ENCODE peak calls at places on chromosomes 6 and 20, in six cellular contexts. D is transverse colon, B is tibial artery, J is tibial nerve, H is IMR-90, C is lung. P is an unnamed sample. For H3K4me1, the result is how much of the 10 kb centered on the place peaks cover.

GRCh38 chr20:33014336-33015113 is 7.0 kb downstream of the BPIFB2 start:
- DNase-seq in D (no peak), B (no peak), J (no peak), H (no peak), C (no peak), P (no peak)

GRCh38 chr6:149974825-149975224 is 11.1 kb downstream of the ULBP1 start:
- DNase-seq in D (no peak), B (no peak), J (no peak), H (no peak), C (no peak), P (no peak)

GRCh38 chr6:110626442-110626841 is 150.0 kb upstream of the SLC22A16 start:
- DNase-seq in D (no peak), B (no peak), J (no peak), H (no peak), C (no peak), P (no peak)

GRCh38 chr6:117933471-117933870 is 26.4 kb downstream of the SLC35F1 start:
- DNase-seq in D (no peak), B (no peak), J (no peak), H (no peak), C (no peak), P (no peak)

GRCh38 chr6:110828396-110828795 is 13.1 kb upstream of the CDK19 start:
- DNase-seq in D (no peak), B (no peak), J (no peak), H (peak), C (no peak), P (no peak)

GRCh38 chr20:38748863-38749153 is 548 bp downstream of the ACTR5 start:
- DNase-seq in D (peak), B (no peak), J (no peak), H (no peak), C (peak), P (peak)

GRCh38 chr6:77987035-77987384 is 334.2 kb downstream of the MEI4 start:
- DNase-seq in D (no peak), B (no peak), J (no peak), H (no peak), C (no peak), P (no peak)

GRCh38 chr6:164859791-164860190 is 449.6 kb downstream of the C6orf118 start:
- DNase-seq in D (no peak), B (no peak), J (no peak), H (no peak), C (no peak), P (no peak)

GRCh38 chr6:52966101-52966500 is 29.0 kb downstream of the GSTA4 start:
- DNase-seq in D (no peak), B (no peak), J (no peak), H (no peak), C (no peak), P (no peak)

GRCh38 chr6:4319992-4320683 is 184.8 kb upstream of the ECI2 start:
- DNase-seq in D (no peak), B (no peak), J (no peak), H (peak), C (no peak), P (no peak)

GRCh38 chr20:57092112-57092899 is 174.1 kb downstream of the BMP7 start:
- DNase-seq in D (peak), B (no peak), J (peak), H (peak), C (peak), P (peak)

GRCh38 chr6:94045473-94045872 is 626.1 kb upstream of the EPHA7 start:
- DNase-seq in D (no peak), B (no peak), J (no peak), H (no peak), C (no peak), P (no peak)

GRCh38 chr20:15818651-15819071 is 754.6 kb downstream of the KIF16B start:
- DNase-seq in D (no peak), B (no peak), J (no peak), H (no peak), C (no peak), P (no peak)

GRCh38 chr6:154878866-154879491 is 116.1 kb upstream of the TIAM2 start:
- DNase-seq in D (no peak), B (no peak), J (no peak), H (peak), C (no peak), P (no peak)

GRCh38 chr6:106360989-106361430 is 493 bp downstream of the CRYBG1 start:
- DNase-seq in D (peak), B (no peak), J (no peak), H (no peak), C (peak), P (no peak)

GRCh38 chr6:162854228-162854627 is 126.5 kb downstream of the PACRG start:
- DNase-seq in D (no peak), B (no peak), J (no peak), H (no peak), C (no peak), P (no peak)

GRCh38 chr6:133435065-133435728 is 194.0 kb downstream of the EYA4 start:
- DNase-seq in D (no peak), B (no peak), J (no peak), H (no peak), C (no peak), P (no peak)

GRCh38 chr6:129181001-129181400 is 298.1 kb downstream of the LAMA2 start:
- DNase-seq in D (no peak), B (no peak), J (no peak), H (no peak), C (no peak), P (no peak)

GRCh38 chr6:75282706-75283105 is 1.9 kb downstream of the TMEM30A start:
- DNase-seq in D (no peak), B (no peak), J (no peak), H (no peak), C (no peak), P (no peak)

GRCh38 chr20:50181344-50181743 is 9.3 kb upstream of the CEBPB start:
- DNase-seq in D (no peak), B (no peak), J (no peak), H (no peak), C (no peak), P (no peak)

GRCh38 chr20:62707281-62707941 is 1.2 kb upstream of the NTSR1 start:
- DNase-seq in D (no peak), B (no peak), J (no peak), H (no peak), C (no peak), P (no peak)

GRCh38 chr6:104325341-104326172 is 534.2 kb downstream of the HACE1 start:
- DNase-seq in D (no peak), B (no peak), J (no peak), H (no peak), C (no peak), P (no peak)

DNA sequence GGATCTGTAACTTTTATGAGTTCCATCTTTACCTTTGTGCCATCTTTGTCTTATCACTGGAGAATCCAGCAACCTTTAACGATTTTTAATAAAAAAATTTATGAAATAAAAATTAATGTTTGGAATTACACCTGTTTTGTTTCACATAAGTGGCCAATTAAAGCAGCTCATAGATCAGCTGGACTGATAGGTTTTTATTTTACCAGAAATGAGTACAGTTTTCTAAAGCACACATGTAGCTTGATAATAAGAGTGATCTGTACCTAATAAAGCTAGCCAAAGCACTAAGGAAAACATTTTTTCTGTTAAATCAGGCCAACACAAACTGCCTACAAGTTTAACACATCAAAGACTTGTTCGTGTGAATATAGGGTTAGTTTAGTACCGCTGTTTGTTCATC is 500.1 kb downstream of the CDKAL1 start:
- DNase-seq in D (no peak), B (no peak), J (no peak), H (no peak), C (no peak), P (no peak)
- TF ChIP-seq CTCF in D (no peak), B (no peak), J (no peak), H (no peak), C (no peak), P (no peak)

DNA sequence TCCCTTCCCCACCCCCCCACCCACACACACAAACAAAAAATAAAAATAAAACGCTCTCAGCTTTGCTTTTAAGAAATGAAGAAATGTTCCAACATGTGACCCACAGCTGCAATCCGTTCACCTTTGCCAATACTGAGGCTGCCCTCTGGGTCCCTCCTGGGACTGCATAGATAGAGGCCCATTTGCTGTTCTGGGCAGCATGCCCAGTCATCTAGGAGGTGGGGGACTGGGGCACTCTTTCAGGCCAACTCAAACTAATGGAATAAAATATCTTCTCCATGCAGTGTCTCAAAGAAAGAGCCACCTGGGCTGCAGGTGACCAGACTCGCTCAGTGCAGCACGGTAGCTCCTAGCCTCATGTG is 79.9 kb downstream of the SLC22A3 start:
- DNase-seq in D (no peak), B (peak), J (peak), H (no peak), C (no peak), P (peak)
- H3K4me1 ChIP-seq in D (under half), B (under half), J (under half), H (under half), C (under half), P (under half)

DNA sequence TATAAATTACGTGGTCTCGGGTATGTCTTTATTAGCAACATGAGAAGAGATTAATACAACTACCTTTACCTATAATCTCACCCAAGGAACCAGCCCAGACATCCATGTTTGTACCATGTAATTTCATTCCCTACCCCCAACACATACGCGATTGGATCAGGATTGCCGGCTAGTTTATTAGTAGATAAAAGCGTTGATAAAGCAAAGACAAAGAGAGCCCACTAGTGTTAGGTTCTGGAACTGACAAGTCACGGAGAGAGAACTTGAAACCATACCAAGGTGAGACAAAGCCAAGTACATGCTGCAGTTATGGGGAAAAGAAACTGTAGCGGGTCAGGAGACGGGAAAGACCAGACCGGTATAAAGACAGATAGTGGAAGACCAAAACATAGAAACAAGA is 37.4 kb upstream of the FAM135A start:
- DNase-seq in D (no peak), B (no peak), J (no peak), H (no peak), C (no peak), P (no peak)
- TF ChIP-seq CTCF in D (no peak), B (no peak), J (no peak), H (peak), C (no peak), P (no peak)

GRCh38 chr6:34149831-34150400 is 4.0 kb upstream of the GRM4 start:
- DNase-seq in D (no peak), B (peak), J (no peak), H (no peak), C (no peak), P (no peak)
- H3K4me1 ChIP-seq in D (under half), B (under half), J (under half), H (under half), C (under half), P (under half)

DNA sequence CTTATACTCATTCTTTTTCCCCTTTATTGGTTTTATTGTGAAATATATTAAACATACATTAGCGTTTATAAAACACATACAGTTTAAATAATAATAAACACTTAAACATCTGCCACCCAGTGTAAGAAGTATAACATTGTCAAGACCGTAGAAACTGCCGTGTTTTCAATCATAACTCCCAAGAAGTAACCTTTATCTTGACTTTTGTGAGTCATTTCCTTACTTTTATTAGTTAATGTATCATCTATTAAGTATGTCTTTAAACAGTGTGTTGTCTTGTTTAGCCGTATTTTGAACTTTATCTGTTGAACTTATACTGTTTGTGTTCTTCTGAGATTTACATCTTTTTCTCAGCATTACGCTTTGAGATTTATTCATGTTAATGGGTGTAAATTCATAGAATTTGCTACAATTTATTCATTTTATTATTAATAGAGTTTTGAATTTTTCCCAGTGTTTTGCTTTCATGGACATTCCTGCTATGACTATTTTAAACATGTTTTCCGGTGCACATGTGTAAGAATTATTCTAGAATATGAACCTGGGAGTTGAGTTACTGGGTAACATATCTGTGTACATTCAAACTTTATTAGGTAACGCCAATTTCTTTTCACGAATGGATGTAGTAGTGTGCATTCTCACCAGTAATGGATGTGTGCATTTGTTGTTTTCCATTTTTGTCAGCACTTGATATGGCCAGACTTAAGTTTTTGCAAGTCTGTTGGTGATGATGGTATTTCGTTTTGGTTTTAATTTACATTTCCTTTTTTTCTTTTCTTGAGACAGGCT is 118.6 kb downstream of the CDKAL1 start:
- DNase-seq in D (no peak), B (no peak), J (no peak), H (peak), C (no peak), P (no peak)
- TF ChIP-seq CTCF in D (no peak), B (no peak), J (no peak), H (no peak), C (no peak), P (no peak)

GRCh38 chr20:53959849-53960585 is 110.4 kb downstream of the BCAS1 start:
- DNase-seq in D (no peak), B (no peak), J (no peak), H (no peak), C (no peak), P (peak)

GRCh38 chr20:53956013-53956715 is 114.2 kb downstream of the BCAS1 start:
- DNase-seq in D (no peak), B (no peak), J (no peak), H (no peak), C (no peak), P (no peak)

GRCh38 chr20:53957421-53958172 is 112.8 kb downstream of the BCAS1 start:
- DNase-seq in D (no peak), B (no peak), J (no peak), H (peak), C (no peak), P (no peak)

GRCh38 chr20:53960586-53961386 is 109.6 kb downstream of the BCAS1 start:
- DNase-seq in D (no peak), B (no peak), J (no peak), H (no peak), C (no peak), P (no peak)

DNA sequence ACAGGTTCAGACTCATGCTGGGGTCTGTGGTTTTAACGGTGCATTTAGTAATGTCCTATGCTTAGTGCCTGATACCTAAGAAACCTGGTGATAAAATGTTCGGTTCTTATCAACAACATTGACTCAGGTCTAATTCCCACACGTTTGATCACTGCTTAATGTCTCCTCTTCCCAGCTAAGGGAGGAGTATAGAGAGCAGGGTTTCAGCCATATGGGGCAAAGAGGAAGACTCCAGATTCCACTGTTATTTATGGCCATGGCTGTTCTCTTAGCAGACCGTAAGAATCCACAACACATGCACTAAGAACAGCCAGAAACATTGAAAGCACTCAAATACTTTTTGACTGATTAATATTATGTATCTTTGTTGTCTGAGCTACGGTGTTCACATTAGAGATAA is 112.2 kb downstream of the BCAS1 start:
- DNase-seq in D (no peak), B (no peak), J (no peak), H (no peak), C (no peak), P (no peak)
- H3K4me1 ChIP-seq in D (under half), B (under half), J (under half), H (under half), C (under half), P (under half)

GRCh38 chr6:158143700-158144099 is 24.4 kb downstream of the SERAC1 start:
- DNase-seq in D (no peak), B (no peak), J (no peak), H (peak), C (no peak), P (no peak)
- TF ChIP-seq CTCF in D (peak), B (no peak), J (no peak), H (peak), C (no peak), P (no peak)